ENCODE peak calls at places on chromosomes 2 and 18, in five cellular contexts. One of them, this sample, is unnamed.

GRCh38 chr2:135701442-135701841 is 40.2 kb upstream of the UBXN4 start:
- DNase-seq in transverse colon: no peak
- DNase-seq in A549: no peak
- DNase-seq in H54: no peak
- DNase-seq in tibial nerve: no peak
- DNase-seq in this sample: no peak

GRCh38 chr2:219636144-219636915 is 8.9 kb downstream of the SLC4A3 start:
- DNase-seq in tibial nerve: no peak
- DNase-seq in transverse colon: no peak
- DNase-seq in A549: no peak
- DNase-seq in H54: no peak
- DNase-seq in this sample: no peak

GRCh38 chr18:57088883-57089282 is 58.0 kb upstream of the BOD1L2 start:
- DNase-seq in transverse colon: no peak
- DNase-seq in tibial nerve: no peak
- DNase-seq in H54: no peak
- DNase-seq in A549: no peak
- DNase-seq in this sample: no peak

GRCh38 chr2:72543527-72544216 is 282.2 kb downstream of the EXOC6B start:
- DNase-seq in H54: no peak
- DNase-seq in transverse colon: no peak
- DNase-seq in tibial nerve: no peak
- DNase-seq in A549: no peak
- DNase-seq in this sample: no peak

GRCh38 chr2:66846887-66847286 is 412.0 kb downstream of the MEIS1 start:
- DNase-seq in H54: no peak
- DNase-seq in transverse colon: no peak
- DNase-seq in A549: no peak
- DNase-seq in tibial nerve: no peak
- DNase-seq in this sample: no peak

GRCh38 chr18:57811477-57812125 is 8.5 kb upstream of the ATP8B1 start:
- DNase-seq in A549: no peak
- DNase-seq in tibial nerve: no peak
- DNase-seq in H54: no peak
- DNase-seq in transverse colon: no peak
- DNase-seq in this sample: no peak

GRCh38 chr2:27960237-27960912 is 69.8 kb downstream of the BABAM2 start:
- DNase-seq in A549: no peak
- DNase-seq in H54: peak; percentile 20
- DNase-seq in tibial nerve: no peak
- DNase-seq in transverse colon: no peak
- DNase-seq in this sample: no peak

GRCh38 chr2:78999410-78999809 is 26.1 kb upstream of the REG3G start:
- DNase-seq in tibial nerve: no peak
- DNase-seq in H54: no peak
- DNase-seq in A549: no peak
- DNase-seq in transverse colon: no peak
- DNase-seq in this sample: no peak

DNA sequence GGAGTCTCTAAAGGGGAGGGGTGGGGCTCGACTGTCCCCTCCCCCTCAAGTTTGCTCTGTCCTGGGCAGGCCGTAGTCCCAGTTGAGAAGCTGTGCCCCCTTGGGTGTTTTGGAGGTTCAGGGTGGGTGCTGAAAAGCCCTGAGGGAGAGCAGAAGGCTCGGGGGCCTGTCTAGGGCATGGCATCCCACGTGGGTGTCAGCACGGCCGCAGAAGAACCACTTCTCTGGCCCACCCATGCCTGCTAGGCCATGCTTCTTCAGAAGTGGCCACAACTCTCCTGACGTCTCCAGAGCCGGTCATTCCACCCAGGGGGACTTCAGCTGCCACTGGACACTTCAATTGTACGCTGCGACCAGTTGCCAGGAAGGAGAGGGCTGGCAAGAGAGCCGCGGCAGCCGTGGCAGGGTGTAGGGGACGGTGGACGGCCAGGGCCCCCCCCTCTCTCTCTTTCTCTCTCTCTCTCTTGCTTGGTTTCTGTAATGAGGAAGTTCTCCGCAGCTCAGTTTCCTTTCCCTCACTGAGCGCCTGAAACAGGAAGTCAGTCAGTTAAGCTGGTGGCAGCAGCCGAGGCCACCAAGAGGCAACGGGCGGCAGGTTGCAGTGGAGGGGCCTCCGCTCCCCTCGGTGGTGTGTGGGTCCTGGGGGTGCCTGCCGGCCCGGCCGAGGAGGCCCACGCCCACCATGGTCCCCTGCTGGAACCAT is at the start of gene INPP5D:
- DNase-seq in transverse colon: peak; percentile 68
- DNase-seq in tibial nerve: no peak
- DNase-seq in H54: no peak
- DNase-seq in A549: no peak
- DNase-seq in this sample: peak; percentile 61
- TF ChIP-seq POLR2A in transverse colon: peak; percentile 68
- TF ChIP-seq POLR2A in tibial nerve: peak; percentile 11
- TF ChIP-seq POLR2A in H54: no peak
- TF ChIP-seq POLR2A in A549: no peak
- TF ChIP-seq POLR2A in this sample: peak; percentile 17

DNA sequence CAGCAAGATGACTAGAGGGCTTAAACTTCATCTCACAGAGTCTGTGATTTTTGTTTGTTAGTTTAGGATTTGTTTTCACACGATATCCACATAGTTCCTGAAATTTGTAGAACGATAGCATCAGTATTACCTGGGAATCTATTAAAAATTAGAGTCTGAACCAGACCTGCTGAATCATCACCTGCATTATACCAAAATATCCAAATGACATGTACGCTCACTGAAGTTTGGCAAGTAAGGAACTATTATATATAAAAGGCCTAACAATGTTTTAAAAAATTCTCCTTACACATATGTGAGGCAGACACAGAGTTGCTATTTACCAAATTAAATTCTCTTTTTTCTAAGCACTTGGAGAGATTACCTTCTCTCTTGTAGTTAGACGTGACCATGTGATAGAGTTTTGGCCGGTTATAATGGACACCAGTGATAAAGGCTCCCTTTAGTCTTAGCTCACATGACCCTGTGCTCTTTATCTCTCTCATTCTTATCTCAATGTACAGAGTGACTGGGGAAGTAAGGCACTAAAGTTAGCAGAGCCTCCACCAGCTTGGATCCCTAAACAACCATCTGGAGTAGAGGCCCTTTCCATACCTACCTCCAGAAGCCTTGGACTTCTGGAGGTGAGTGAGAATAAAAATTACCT is 363.1 kb downstream of the DSC3 start:
- DNase-seq in tibial nerve: no peak
- DNase-seq in transverse colon: no peak
- DNase-seq in A549: no peak
- DNase-seq in H54: no peak
- DNase-seq in this sample: no peak
- TF ChIP-seq POLR2A in tibial nerve: no peak
- TF ChIP-seq POLR2A in transverse colon: no peak
- TF ChIP-seq POLR2A in A549: no peak
- TF ChIP-seq POLR2A in H54: no peak
- TF ChIP-seq POLR2A in this sample: no peak

GRCh38 chr2:75415141-75415540 is 145.6 kb downstream of the EVA1A start:
- DNase-seq in H54: no peak
- DNase-seq in transverse colon: no peak
- DNase-seq in A549: no peak
- DNase-seq in tibial nerve: no peak
- DNase-seq in this sample: no peak
- TF ChIP-seq POLR2A in H54: no peak
- TF ChIP-seq POLR2A in transverse colon: no peak
- TF ChIP-seq POLR2A in A549: no peak
- TF ChIP-seq POLR2A in tibial nerve: no peak
- TF ChIP-seq POLR2A in this sample: no peak

GRCh38 chr18:12948055-12948804 is 419 bp downstream of the SEH1L start:
- DNase-seq in H54: peak; percentile 81
- DNase-seq in tibial nerve: peak; percentile 84
- DNase-seq in transverse colon: peak; percentile 96
- DNase-seq in A549: peak; percentile 53
- DNase-seq in this sample: peak; percentile 93
- TF ChIP-seq POLR2A in H54: peak; percentile 73
- TF ChIP-seq POLR2A in tibial nerve: peak; percentile 60
- TF ChIP-seq POLR2A in transverse colon: peak; percentile 82
- TF ChIP-seq POLR2A in A549: peak; percentile 80
- TF ChIP-seq POLR2A in this sample: peak; percentile 72

DNA sequence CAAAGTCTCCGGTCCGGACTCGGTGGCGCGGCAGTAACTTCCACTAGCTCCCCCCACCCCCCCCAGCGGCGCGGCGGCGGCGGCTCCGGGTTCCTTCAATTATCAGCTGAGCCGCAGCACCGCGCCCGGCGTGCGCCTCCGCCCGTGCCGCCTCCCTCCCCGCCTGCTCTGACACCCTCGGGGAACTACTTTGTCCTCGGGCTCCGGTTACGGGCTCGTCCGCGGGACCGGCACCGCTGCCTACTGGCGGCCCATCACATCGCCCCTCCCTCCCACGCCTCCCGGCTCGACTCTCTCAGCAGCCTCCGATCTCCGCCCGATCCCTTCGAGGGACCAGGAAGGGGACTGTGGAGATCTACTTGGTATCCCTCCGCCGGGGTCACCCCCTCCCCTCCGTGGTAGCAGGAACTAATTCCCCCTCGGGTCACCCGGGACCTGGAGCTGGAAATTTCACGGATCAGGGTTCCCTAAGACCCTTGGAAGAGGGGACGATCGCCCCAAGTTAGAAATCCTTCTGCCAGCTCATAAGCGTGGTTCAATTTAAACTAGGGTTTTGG is at the start of gene TRIP12:
- DNase-seq in transverse colon: peak; percentile 93
- DNase-seq in H54: peak; percentile 84
- DNase-seq in A549: peak; percentile 87
- DNase-seq in tibial nerve: peak; percentile 82
- DNase-seq in this sample: peak; percentile 96
- TF ChIP-seq POLR2A in transverse colon: peak; percentile 53
- TF ChIP-seq POLR2A in H54: peak; percentile 59
- TF ChIP-seq POLR2A in A549: peak; percentile 25
- TF ChIP-seq POLR2A in tibial nerve: no peak
- TF ChIP-seq POLR2A in this sample: peak; percentile 27

GRCh38 chr2:23861952-23862351 is 65.0 kb downstream of the ATAD2B start:
- DNase-seq in transverse colon: no peak
- DNase-seq in A549: no peak
- DNase-seq in tibial nerve: no peak
- DNase-seq in H54: no peak
- DNase-seq in this sample: no peak
- TF ChIP-seq POLR2A in transverse colon: no peak
- TF ChIP-seq POLR2A in A549: no peak
- TF ChIP-seq POLR2A in tibial nerve: no peak
- TF ChIP-seq POLR2A in H54: no peak
- TF ChIP-seq POLR2A in this sample: no peak

GRCh38 chr2:15391771-15392170 is 169.4 kb downstream of the NBAS start:
- DNase-seq in tibial nerve: no peak
- DNase-seq in H54: no peak
- DNase-seq in A549: no peak
- DNase-seq in transverse colon: no peak
- DNase-seq in this sample: no peak
- TF ChIP-seq POLR2A in tibial nerve: no peak
- TF ChIP-seq POLR2A in H54: no peak
- TF ChIP-seq POLR2A in A549: no peak
- TF ChIP-seq POLR2A in transverse colon: no peak
- TF ChIP-seq POLR2A in this sample: no peak

This sample was measured in adrenal gland.